ENCODE peak calls at places on chromosome 15, in five cellular contexts. M is lower leg skin, F is adrenal gland, Y is suprapubic skin, R is ovary. D is an unnamed sample.

GRCh38 chr15:98924311-98925049 is 83.1 kb downstream of the PGPEP1L start:
- DNase-seq in M (peak; percentile 74), F (no peak), Y (no peak), R (peak; percentile 52), D (peak; percentile 21)

GRCh38 chr15:81504170-81504905 is 130.3 kb upstream of the TMC3 start:
- DNase-seq in M (no peak), F (no peak), Y (no peak), R (no peak), D (no peak)

GRCh38 chr15:67031321-67031720 is 34.1 kb upstream of the SMAD3 start:
- DNase-seq in M (no peak), F (no peak), Y (no peak), R (no peak), D (no peak)

GRCh38 chr15:48250640-48251076 is 44.6 kb downstream of the SLC12A1 start:
- DNase-seq in M (no peak), F (peak; percentile 38), Y (no peak), R (peak; percentile 30), D (peak; percentile 31)

GRCh38 chr15:55289573-55290360 is at the start of gene RAB27A:
- DNase-seq in M (peak; percentile 92), F (peak; percentile 85), Y (peak; percentile 84), R (peak; percentile 64), D (peak; percentile 71)

GRCh38 chr15:28892789-28893610 is 7.2 kb downstream of the APBA2 start:
- DNase-seq in M (no peak), F (no peak), Y (no peak), R (no peak), D (no peak)

GRCh38 chr15:45640610-45641009 is 5.8 kb downstream of the SQOR start:
- DNase-seq in M (peak; percentile 10), F (no peak), Y (no peak), R (no peak), D (no peak)

GRCh38 chr15:73369073-73369694 is 426 bp upstream of the HCN4 start:
- DNase-seq in M (no peak), F (no peak), Y (no peak), R (no peak), D (no peak)

GRCh38 chr15:70466895-70467529 is 296.3 kb downstream of the UACA start:
- DNase-seq in M (no peak), F (peak; percentile 36), Y (no peak), R (peak; percentile 42), D (peak; percentile 68)

GRCh38 chr15:67093146-67093874 is 27.9 kb downstream of the SMAD3 start:
- DNase-seq in M (no peak), F (no peak), Y (no peak), R (no peak), D (no peak)

GRCh38 chr15:77122576-77122975 is 51.7 kb upstream of the TSPAN3 start:
- DNase-seq in M (no peak), F (no peak), Y (no peak), R (no peak), D (no peak)

GRCh38 chr15:91516866-91517265 is 336.6 kb upstream of the SLCO3A1 start:
- DNase-seq in M (no peak), F (no peak), Y (no peak), R (no peak), D (no peak)

GRCh38 chr15:89813381-89814111 is 1.1 kb downstream of the ANPEP start:
- DNase-seq in M (no peak), F (no peak), Y (no peak), R (no peak), D (no peak)

GRCh38 chr15:89810837-89811236 is 3.8 kb downstream of the ANPEP start:
- DNase-seq in M (no peak), F (no peak), Y (peak; percentile 52), R (no peak), D (no peak)

GRCh38 chr15:89812126-89812846 is 2.4 kb downstream of the ANPEP start:
- DNase-seq in M (peak; percentile 95), F (peak; percentile 34), Y (peak; percentile 88), R (no peak), D (no peak)

GRCh38 chr15:89814112-89814742 is 425 bp downstream of the ANPEP start:
- DNase-seq in M (no peak), F (no peak), Y (no peak), R (no peak), D (no peak)

DNA sequence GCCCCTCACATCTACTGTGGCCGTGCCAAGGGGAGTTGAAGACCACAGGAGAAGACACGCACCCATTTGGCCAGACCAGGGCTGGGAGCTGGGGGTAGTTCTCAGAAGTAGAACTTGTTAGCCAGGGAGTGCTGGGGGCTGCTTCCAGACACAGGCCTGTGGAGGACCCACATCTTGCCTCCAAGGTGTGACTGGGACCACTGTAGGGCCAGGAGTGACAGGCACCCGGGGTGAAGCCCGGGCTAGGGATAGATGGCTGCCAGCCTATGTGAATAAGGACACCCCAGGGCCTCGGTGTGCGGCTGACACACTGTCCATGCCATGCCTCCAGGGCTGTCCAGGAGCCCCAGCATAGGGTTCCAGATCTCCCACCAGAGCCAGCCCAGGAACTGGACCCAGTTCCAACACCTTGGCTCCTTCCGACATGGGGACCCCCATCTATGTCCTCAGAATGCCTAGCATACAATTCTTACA is 1.8 kb downstream of the ANPEP start:
- DNase-seq in M (no peak), F (no peak), Y (no peak), R (no peak), D (no peak)
- H3K4me3 ChIP-seq in M (no peak overlapping the region), F (no peak overlapping the region), Y (peak overlapping the region; percentile 59), R (no peak overlapping the region), D (no peak overlapping the region)

GRCh38 chr15:100918690-100919480 is at the start of gene LRRK1:
- DNase-seq in M (peak; percentile 87), F (peak; percentile 16), Y (no peak), R (peak; percentile 49), D (peak; percentile 76)
- TF ChIP-seq POLR2A in M (no peak), F (no peak), Y (no peak), R (no peak), D (no peak)

GRCh38 chr15:78306176-78306774 is 6.9 kb upstream of the SKIC8 start:
- DNase-seq in M (peak; percentile 56), F (no peak), Y (no peak), R (no peak), D (no peak)
- H3K4me3 ChIP-seq in M (no peak overlapping the region), F (no peak overlapping the region), Y (no peak overlapping the region), R (no peak overlapping the region), D (no peak overlapping the region)

DNA sequence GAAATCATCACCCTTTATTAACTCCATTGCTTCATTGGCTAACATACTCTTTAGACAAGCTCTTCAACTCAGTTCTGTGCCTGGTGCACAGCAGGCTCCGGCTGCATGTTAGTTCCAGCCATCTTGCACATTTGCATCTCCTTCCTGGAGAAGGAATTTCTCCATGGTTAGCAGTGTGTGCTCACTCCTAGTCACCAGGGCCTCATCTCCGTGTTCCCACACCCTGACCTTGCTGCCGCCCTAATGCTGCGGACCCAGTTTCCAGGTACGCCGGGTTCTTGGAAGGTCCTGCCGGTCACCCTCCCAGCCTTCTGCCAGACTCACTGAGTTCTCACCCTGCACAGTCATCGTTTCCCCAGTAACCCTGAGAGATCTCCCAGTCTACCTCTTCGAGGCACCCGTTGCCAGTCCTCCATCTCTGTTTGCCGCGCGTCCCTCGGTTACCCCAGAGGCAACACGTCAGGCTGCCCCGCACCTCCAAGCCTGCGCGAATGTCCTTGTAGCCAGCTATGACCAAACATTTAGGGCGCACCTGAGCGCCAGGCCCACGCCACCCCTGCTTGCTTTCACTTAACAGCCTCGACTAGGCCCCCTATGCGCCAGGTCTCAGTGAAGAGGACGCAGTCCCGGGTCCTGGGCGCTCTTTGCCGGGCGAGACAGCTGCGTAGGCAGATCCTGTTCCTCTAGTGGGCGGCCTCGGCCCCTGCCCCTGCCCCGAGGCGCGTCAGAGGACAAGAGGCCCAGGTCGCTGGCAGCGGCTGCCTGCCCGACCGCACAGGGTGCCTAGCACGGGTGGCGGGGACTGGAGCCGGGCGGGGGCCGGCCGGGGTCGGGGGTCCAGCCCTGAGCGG is 744 bp upstream of the ZNF592 start:
- DNase-seq in M (peak; percentile 95), F (peak; percentile 81), Y (peak; percentile 89), R (peak; percentile 78), D (peak; percentile 70)
- TF ChIP-seq POLR2A in M (no peak), F (no peak), Y (peak; percentile 18), R (no peak), D (peak; percentile 39)

D was measured in heart left ventricle.